ENCODE peak calls at places on chromosomes 2 and 18, in eight cellular contexts. Z is A549, C is uterus, W is osteocyte, T is endothelial cell, L is OCI-LY7, S is RWPE1, F is MCF 10A. M is an unnamed sample.

GRCh38 chr2:222315443-222316121 is 16.8 kb upstream of the PAX3 start:
- DNase-seq in C (no peak), Z (no peak), L (peak), T (no peak), F (peak), W (no peak), S (no peak), M (peak)

GRCh38 chr2:85692039-85692645 is 2.0 kb upstream of the GNLY start:
- DNase-seq in W (no peak), L (no peak), T (no peak), F (no peak), Z (no peak), S (no peak), C (no peak), M (no peak)

GRCh38 chr2:33130544-33130943 is 183.8 kb downstream of the LTBP1 start:
- DNase-seq in Z (no peak), S (no peak), T (no peak), F (no peak), L (no peak), W (no peak), C (no peak), M (no peak)

GRCh38 chr2:3442185-3442584 is 62.7 kb downstream of the TRAPPC12 start:
- DNase-seq in F (no peak), T (no peak), W (no peak), Z (no peak), L (no peak), S (no peak), C (no peak), M (no peak)

GRCh38 chr2:197269173-197269572 is 41.4 kb downstream of the ANKRD44 start:
- DNase-seq in C (no peak), Z (no peak), W (no peak), L (no peak), F (no peak), T (no peak), S (no peak), M (no peak)

GRCh38 chr18:41459657-41460056 is 495.4 kb upstream of the PIK3C3 start:
- DNase-seq in F (no peak), L (no peak), T (no peak), C (no peak), W (no peak), S (no peak), Z (no peak), M (no peak)

GRCh38 chr2:18401471-18401870 is 159.0 kb downstream of the RDH14 start:
- DNase-seq in L (no peak), W (no peak), C (no peak), S (no peak), Z (no peak), F (no peak), T (no peak), M (no peak)

GRCh38 chr2:42045389-42045788 is 2.4 kb upstream of the PKDCC start:
- DNase-seq in S (no peak), L (no peak), F (no peak), C (no peak), Z (no peak), T (no peak), W (no peak), M (no peak)

GRCh38 chr2:174846941-174847938 is 83.0 kb upstream of the CHRNA1 start:
- DNase-seq in L (no peak), W (no peak), C (no peak), T (no peak), Z (no peak), F (peak), S (peak), M (no peak)

GRCh38 chr2:8633186-8633734 is 48.6 kb upstream of the ID2 start:
- DNase-seq in C (no peak), Z (peak), W (no peak), T (no peak), S (no peak), F (no peak), L (no peak), M (no peak)

GRCh38 chr18:55517055-55517454 is 70.9 kb downstream of the TCF4 start:
- DNase-seq in W (no peak), C (no peak), T (no peak), L (no peak), F (no peak), S (no peak), Z (no peak), M (no peak)

GRCh38 chr2:151757861-151758260 is 23.6 kb upstream of the NEB start:
- DNase-seq in W (no peak), T (no peak), Z (no peak), S (no peak), F (no peak), C (no peak), L (no peak), M (no peak)

GRCh38 chr18:33716061-33716683 is 138.2 kb downstream of the ASXL3 start:
- DNase-seq in L (no peak), W (no peak), C (no peak), F (no peak), T (no peak), S (no peak), Z (no peak), M (no peak)

GRCh38 chr2:149040451-149040850 is 2.0 kb downstream of the LYPD6B start:
- DNase-seq in L (peak), T (peak), W (no peak), F (peak), S (no peak), C (no peak), Z (peak), M (peak)

GRCh38 chr2:45983213-45983612 is 314.0 kb upstream of the EPAS1 start:
- DNase-seq in L (no peak), Z (no peak), T (no peak), S (no peak), F (no peak), W (peak), C (no peak), M (no peak)

GRCh38 chr2:196718394-196718793 is 78.9 kb downstream of the CCDC150 start:
- DNase-seq in C (no peak), Z (no peak), W (no peak), S (no peak), T (no peak), L (no peak), F (no peak), M (no peak)

GRCh38 chr2:163601377-163601776 is 134.4 kb downstream of the FIGN start:
- DNase-seq in C (no peak), Z (no peak), W (no peak), L (no peak), F (peak), S (peak), T (no peak), M (no peak)

GRCh38 chr2:170817999-170818293 is 1.3 kb downstream of the GAD1 start:
- DNase-seq in S (peak), C (no peak), Z (no peak), T (no peak), L (no peak), F (no peak), W (no peak), M (no peak)

GRCh38 chr2:204828191-204828590 is 282.9 kb downstream of the PARD3B start:
- DNase-seq in F (no peak), S (no peak), L (no peak), C (no peak), W (no peak), Z (no peak), T (no peak), M (no peak)

GRCh38 chr2:219627105-219628100 is at the start of gene SLC4A3:
- DNase-seq in L (no peak), T (peak), C (peak), S (peak), W (no peak), F (peak), Z (peak), M (peak)

GRCh38 chr2:237201461-237202287 is 116.0 kb downstream of the COPS8 start:
- DNase-seq in L (no peak), C (peak), W (peak), T (no peak), F (peak), S (peak), Z (peak), M (peak)
- TF ChIP-seq CTCF in L (no peak), C (no peak), W (no peak), T (no peak), F (no peak), S (no peak), Z (no peak), M (no peak)

GRCh38 chr2:207734264-207734635 is 22.8 kb downstream of the CCNYL1 start:
- DNase-seq in Z (no peak), W (no peak), C (no peak), S (no peak), T (no peak), F (peak), L (peak), M (no peak)
- TF ChIP-seq CTCF in Z (peak), W (peak), C (no peak), S (peak), T (no peak), F (peak), L (peak), M (peak)

DNA sequence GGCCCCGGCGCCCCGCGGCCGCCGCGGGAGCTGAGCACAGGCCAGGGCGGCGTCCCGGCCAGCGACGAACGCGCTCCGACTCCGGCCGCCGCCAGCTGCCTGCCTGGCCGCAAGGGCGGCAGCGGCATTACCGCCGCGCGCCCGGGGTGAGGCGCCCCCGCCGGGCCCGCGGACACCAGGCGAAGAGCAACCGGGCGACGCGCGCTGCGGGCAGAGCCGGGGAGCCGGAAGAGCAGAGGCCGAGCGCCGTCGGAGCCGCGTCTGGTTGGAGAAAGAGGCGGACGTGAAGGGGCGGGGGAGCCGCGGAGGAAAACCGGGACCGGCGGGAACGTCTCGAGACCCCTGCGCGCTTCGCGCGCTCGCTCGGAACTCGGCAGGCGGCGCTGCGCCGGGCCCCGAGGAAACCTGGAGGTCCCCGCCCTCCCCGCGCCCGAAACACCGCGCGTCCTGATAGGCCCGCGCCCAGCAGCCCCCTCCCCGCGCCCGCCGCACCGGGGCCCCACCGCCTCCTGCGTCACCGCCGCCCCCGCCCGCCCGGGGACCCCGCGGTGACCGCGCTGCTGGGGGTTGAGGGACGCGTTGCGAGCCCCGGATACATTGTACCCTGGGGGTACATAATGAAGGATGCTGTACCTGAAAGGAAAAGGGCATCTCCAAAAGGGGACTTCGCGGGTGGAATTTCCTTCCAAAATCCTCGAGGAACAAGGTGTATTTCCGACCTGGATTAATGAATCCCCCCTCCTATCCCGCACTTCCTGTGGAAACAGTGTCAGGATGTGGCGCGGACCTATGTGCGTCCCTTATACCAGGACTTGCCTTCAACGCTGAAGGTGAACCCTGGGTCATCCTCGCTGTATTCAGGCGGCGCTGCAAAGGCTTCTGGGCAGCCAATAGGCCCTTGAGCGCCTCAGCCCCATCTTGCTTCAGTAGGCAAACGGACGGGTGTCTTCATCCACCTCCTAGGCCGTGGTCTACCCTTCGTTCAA is 1.0 kb upstream of the B4GALT6 start:
- DNase-seq in L (peak), F (peak), W (peak), Z (peak), S (peak), C (peak), T (peak), M (peak)
- TF ChIP-seq CTCF in L (peak), F (peak), W (peak), Z (peak), S (peak), C (no peak), T (no peak), M (peak)

GRCh38 chr18:44680271-44681038 is at the start of gene SETBP1:
- DNase-seq in W (peak), S (peak), Z (peak), T (peak), F (peak), L (peak), C (peak), M (peak)
- TF ChIP-seq CTCF in W (no peak), S (no peak), Z (peak), T (no peak), F (no peak), L (no peak), C (peak), M (peak)

M was measured in GM13977.